ENCODE peak calls at places on chromosome 19, in seven cellular contexts. P is endodermal cell, E is cardiac muscle cell, B is stomach, J is A549, R is right lobe of liver, V is GM13977. D is an unnamed sample.

GRCh38 chr19:7772752-7773291 is 9.8 kb downstream of the CLEC4M start:
- DNase-seq in P (no peak), E (no peak), B (no peak), J (no peak), R (no peak), V (peak; percentile 67), D (peak; percentile 74)

GRCh38 chr19:33621811-33622504 is at the start of gene CHST8:
- DNase-seq in P (peak; percentile 91), E (peak; percentile 80), B (peak; percentile 42), J (no peak), R (peak; percentile 56), V (peak; percentile 51), D (no peak)

GRCh38 chr19:32406161-32407003 is 812 bp downstream of the DPY19L3 start:
- DNase-seq in P (no peak), E (no peak), B (no peak), J (no peak), R (no peak), V (no peak), D (no peak)

GRCh38 chr19:53881482-53882390 is at the start of gene PRKCG:
- DNase-seq in P (peak; percentile 85), E (peak; percentile 84), B (peak; percentile 60), J (peak; percentile 75), R (peak; percentile 53), V (peak; percentile 68), D (peak; percentile 66)

GRCh38 chr19:31586282-31586681 is 237.0 kb upstream of the TSHZ3 start:
- DNase-seq in P (no peak), E (no peak), B (no peak), J (no peak), R (no peak), V (no peak), D (no peak)

GRCh38 chr19:49543032-49543431 is 15.2 kb downstream of the RCN3 start:
- DNase-seq in P (no peak), E (no peak), B (no peak), J (no peak), R (no peak), V (no peak), D (peak; percentile 23)

GRCh38 chr19:13095393-13095784 is 7.3 kb downstream of the LYL1 start:
- DNase-seq in P (peak; percentile 87), E (no peak), B (no peak), J (no peak), R (peak; percentile 37), V (no peak), D (no peak)

GRCh38 chr19:17679526-17680234 is 8.5 kb downstream of the UNC13A start:
- DNase-seq in P (peak; percentile 51), E (no peak), B (no peak), J (no peak), R (no peak), V (peak; percentile 15), D (no peak)

GRCh38 chr19:53037101-53038097 is 7.1 kb upstream of the ERVV-2 start:
- DNase-seq in P (peak; percentile 77), E (peak; percentile 73), B (no peak), J (no peak), R (peak; percentile 45), V (no peak), D (no peak)

GRCh38 chr19:38245826-38246498 is 10.2 kb downstream of the PPP1R14A start:
- DNase-seq in P (no peak), E (no peak), B (no peak), J (no peak), R (no peak), V (no peak), D (no peak)

GRCh38 chr19:34287676-34288140 is 33.4 kb downstream of the GARRE1 start:
- DNase-seq in P (no peak), E (no peak), B (no peak), J (no peak), R (no peak), V (no peak), D (no peak)

GRCh38 chr19:33252971-33253370 is 27.3 kb upstream of the SLC7A10 start:
- DNase-seq in P (no peak), E (no peak), B (no peak), J (no peak), R (no peak), V (no peak), D (no peak)

DNA sequence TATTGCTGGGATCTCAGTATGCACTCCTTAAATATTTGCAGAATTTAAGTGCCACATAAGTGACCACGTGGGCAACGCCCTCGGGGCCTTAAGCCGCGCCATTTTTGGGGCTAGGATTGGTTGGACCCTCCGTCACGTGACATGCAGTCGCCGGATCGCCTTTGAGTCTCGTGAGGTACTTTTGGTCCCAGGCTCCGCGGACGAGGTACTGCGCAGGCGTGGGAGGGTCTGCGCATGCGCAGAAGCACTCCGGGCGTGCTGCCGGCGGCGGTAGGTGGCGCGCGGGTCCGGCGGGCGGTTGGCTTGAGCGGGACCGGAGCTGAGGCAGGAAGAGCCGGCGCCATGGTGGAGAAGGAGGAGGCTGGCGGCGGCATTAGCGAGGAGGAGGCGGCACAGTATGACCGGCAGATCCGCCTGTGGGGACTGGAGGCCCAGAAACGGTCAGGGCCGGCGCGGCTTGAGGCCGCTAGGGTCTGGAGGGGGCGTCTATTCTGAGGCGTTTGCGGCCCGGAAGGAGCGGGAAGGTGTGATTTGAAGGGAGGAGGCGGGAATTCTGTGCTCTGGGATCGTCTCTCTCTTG is at the start of gene SAE1:
- DNase-seq in P (peak; percentile 99), E (peak; percentile 98), B (peak; percentile 93), J (peak; percentile 100), R (peak; percentile 93), V (peak; percentile 98), D (peak; percentile 99)
- TF ChIP-seq CTCF in P (peak; percentile 67), E (peak; percentile 56), B (peak; percentile 88), J (peak; percentile 50), R (peak; percentile 55), V (peak; percentile 76), D (peak; percentile 81)

DNA sequence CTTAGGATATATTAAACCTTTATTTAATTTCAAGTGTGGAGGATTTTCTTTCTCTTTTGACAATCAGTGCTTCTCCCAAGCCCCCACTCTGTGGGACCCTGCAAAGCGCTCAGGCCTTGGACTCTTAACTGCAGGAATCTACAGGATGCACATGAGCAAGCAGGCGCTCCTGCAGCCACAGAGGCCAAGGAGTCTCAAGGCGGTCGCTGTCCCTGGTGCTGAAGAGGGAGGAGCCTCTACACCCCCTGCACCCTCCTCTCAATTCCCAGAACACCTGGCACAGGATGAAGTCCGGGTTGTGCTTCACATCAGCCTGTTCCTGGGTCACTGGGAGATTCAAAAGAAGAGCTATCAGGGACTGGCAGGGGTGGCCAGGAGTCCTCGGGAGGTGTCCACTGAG is 13.5 kb downstream of the OR10H4 start:
- DNase-seq in P (no peak), E (no peak), B (no peak), J (no peak), R (no peak), V (no peak), D (no peak)
- TF ChIP-seq CTCF in P (no peak), E (no peak), B (no peak), J (no peak), R (no peak), V (no peak), D (no peak)

GRCh38 chr19:50836543-50837195 is 3.3 kb upstream of the KLK15 start:
- DNase-seq in P (peak; percentile 63), E (no peak), B (no peak), J (no peak), R (no peak), V (peak; percentile 24), D (no peak)

GRCh38 chr19:50837300-50837699 is 3.9 kb upstream of the KLK15 start:
- DNase-seq in P (no peak), E (no peak), B (no peak), J (no peak), R (no peak), V (no peak), D (no peak)

GRCh38 chr19:50839712-50840655 is 6.6 kb upstream of the KLK15 start:
- DNase-seq in P (no peak), E (no peak), B (no peak), J (no peak), R (no peak), V (no peak), D (no peak)

GRCh38 chr19:50835785-50836542 is 2.6 kb upstream of the KLK15 start:
- DNase-seq in P (peak; percentile 91), E (peak; percentile 86), B (peak; percentile 78), J (peak; percentile 83), R (peak; percentile 86), V (peak; percentile 93), D (peak; percentile 95)

DNA sequence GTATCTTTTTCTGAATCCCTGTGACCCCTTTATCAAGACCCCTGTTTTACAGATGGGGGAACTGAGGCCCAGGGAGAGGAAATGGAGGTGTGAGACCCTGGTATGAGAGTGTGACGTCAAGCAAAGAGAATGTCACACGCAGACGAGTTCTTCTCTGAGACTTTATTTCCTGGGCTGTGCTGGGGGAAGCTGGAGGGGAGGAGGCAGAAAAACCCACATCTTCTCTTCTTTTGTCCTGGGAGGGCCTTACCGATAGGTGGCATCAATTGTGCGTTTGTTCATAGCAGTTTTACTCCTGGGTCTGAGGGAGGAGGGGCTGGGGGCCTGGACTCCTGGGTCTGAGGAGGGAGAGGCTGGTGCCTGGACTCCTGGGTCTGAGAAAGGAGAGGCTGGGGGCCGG is 4.9 kb upstream of the KLK15 start:
- DNase-seq in P (peak; percentile 67), E (no peak), B (no peak), J (peak; percentile 61), R (no peak), V (peak; percentile 73), D (peak; percentile 74)
- TF ChIP-seq CTCF in P (peak; percentile 54), E (peak; percentile 20), B (no peak), J (peak; percentile 44), R (no peak), V (peak; percentile 59), D (peak; percentile 45)

GRCh38 chr19:5897189-5897969 is 6.2 kb downstream of the NDUFA11 start:
- DNase-seq in P (peak; percentile 76), E (no peak), B (no peak), J (no peak), R (no peak), V (no peak), D (no peak)
- TF ChIP-seq CTCF in P (peak; percentile 62), E (no peak), B (no peak), J (no peak), R (no peak), V (peak; percentile 14), D (no peak)

DNA sequence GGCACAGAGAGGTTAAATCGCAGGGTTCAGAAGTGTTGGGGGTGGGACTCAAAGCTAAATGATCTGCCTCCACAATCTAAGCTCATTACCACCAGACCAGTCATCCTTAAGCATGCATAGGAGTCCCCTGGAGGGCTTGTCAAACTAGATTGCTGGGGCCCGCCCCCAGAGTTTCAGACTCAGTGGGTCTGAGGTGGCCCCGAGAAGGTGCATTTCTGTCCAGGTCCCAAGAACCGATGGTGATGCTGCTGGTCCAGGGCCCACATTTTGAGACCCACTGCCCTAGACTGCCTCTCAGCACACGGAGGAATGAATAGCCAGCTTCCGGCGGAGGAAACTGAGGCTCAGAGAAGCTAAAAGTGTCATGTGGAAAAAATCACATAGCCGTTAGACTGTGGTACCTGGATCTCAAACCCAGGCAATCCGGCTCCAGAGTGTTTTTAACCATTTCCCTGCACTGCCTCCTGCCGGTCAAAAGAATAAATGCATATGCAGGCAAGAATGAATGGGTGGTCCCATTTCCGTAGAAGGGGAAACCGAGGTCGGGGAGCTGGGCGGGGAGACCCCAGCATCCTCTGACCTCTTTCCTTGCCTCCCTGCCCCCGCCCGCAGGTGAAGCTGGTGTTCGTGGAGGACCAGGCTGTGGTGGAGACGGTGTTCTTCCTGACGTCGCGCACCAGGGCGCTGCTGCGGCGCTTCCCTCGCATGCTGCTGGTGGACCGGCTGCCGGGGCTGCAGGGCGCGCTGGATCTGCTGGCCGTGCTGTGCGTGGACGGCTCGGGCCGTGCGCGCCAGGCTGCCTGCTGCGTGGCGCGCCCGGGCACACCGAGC is 23.8 kb downstream of the ZSWIM9 start:
- DNase-seq in P (peak; percentile 75), E (peak; percentile 28), B (no peak), J (no peak), R (no peak), V (peak; percentile 78), D (peak; percentile 56)
- TF ChIP-seq CTCF in P (peak; percentile 76), E (peak; percentile 59), B (no peak), J (peak; percentile 47), R (peak; percentile 33), V (peak; percentile 67), D (peak; percentile 10)